ENCODE peak calls at places on chromosomes 1 and 21, in nine cellular contexts. N, U, S, K, H, I, O, F and Z are unnamed samples.

GRCh38 chr1:53562256-53562982 is 103.2 kb downstream of the DMRTB1 start:
- DNase-seq in N (no peak), U (no peak), S (no peak), K (no peak), H (no peak), I (peak; percentile 30), O (no peak), F (no peak), Z (no peak)

GRCh38 chr1:92446990-92447681 is 39.6 kb downstream of the GFI1 start:
- DNase-seq in N (peak; percentile 36), U (no peak), S (peak; percentile 75), K (no peak), H (no peak), I (peak; percentile 35), O (peak; percentile 46), F (no peak), Z (no peak)

GRCh38 chr1:213670692-213671023 is 317.1 kb upstream of the PROX1 start:
- DNase-seq in N (no peak), U (no peak), S (no peak), K (no peak), H (no peak), I (no peak), O (no peak), F (no peak), Z (no peak)

GRCh38 chr1:193141804-193142203 is 20.0 kb downstream of the CDC73 start:
- DNase-seq in N (no peak), U (no peak), S (no peak), K (no peak), H (no peak), I (no peak), O (no peak), F (no peak), Z (no peak)

GRCh38 chr1:175373786-175374623 is 181.4 kb upstream of the KIAA0040 start:
- DNase-seq in N (peak; percentile 83), U (no peak), S (peak; percentile 92), K (no peak), H (peak; percentile 29), I (no peak), O (peak; percentile 84), F (peak; percentile 38), Z (peak; percentile 60)

GRCh38 chr1:60503216-60503615 is 429.6 kb upstream of the C1orf87 start:
- DNase-seq in N (no peak), U (no peak), S (no peak), K (no peak), H (no peak), I (no peak), O (no peak), F (no peak), Z (no peak)

GRCh38 chr1:118136511-118136937 is 48.5 kb downstream of the SPAG17 start:
- DNase-seq in N (no peak), U (no peak), S (no peak), K (no peak), H (no peak), I (peak; percentile 90), O (no peak), F (no peak), Z (no peak)

GRCh38 chr1:182003953-182004586 is 57.4 kb downstream of the ZNF648 start:
- DNase-seq in N (no peak), U (no peak), S (peak; percentile 72), K (peak; percentile 51), H (no peak), I (no peak), O (peak; percentile 46), F (no peak), Z (peak; percentile 18)

GRCh38 chr1:110176299-110176956 is 26.1 kb downstream of the SLC6A17 start:
- DNase-seq in N (no peak), U (no peak), S (no peak), K (peak; percentile 62), H (no peak), I (no peak), O (no peak), F (peak; percentile 23), Z (peak; percentile 94)

GRCh38 chr1:107244734-107245495 is 104.1 kb downstream of the NTNG1 start:
- DNase-seq in N (no peak), U (no peak), S (no peak), K (no peak), H (no peak), I (no peak), O (no peak), F (no peak), Z (no peak)

GRCh38 chr1:182552527-182552926 is 36.5 kb downstream of the RNASEL start:
- DNase-seq in N (no peak), U (no peak), S (no peak), K (no peak), H (no peak), I (peak; percentile 13), O (no peak), F (no peak), Z (no peak)

GRCh38 chr21:43331962-43332458 is 94.9 kb downstream of the SIK1 start:
- DNase-seq in N (no peak), U (no peak), S (no peak), K (peak; percentile 22), H (peak; percentile 78), I (peak; percentile 99), O (no peak), F (peak; percentile 94), Z (no peak)

GRCh38 chr1:247298701-247299100 is 33.0 kb downstream of the ZNF496 start:
- DNase-seq in N (no peak), U (no peak), S (no peak), K (no peak), H (no peak), I (no peak), O (no peak), F (no peak), Z (no peak)

GRCh38 chr1:94258873-94259331 is 21.5 kb upstream of the ARHGAP29 start:
- DNase-seq in N (no peak), U (peak; percentile 24), S (no peak), K (no peak), H (no peak), I (peak; percentile 92), O (no peak), F (peak; percentile 85), Z (peak; percentile 14)

GRCh38 chr21:42527489-42528158 is 14.0 kb downstream of the SLC37A1 start:
- DNase-seq in N (no peak), U (no peak), S (no peak), K (no peak), H (no peak), I (no peak), O (no peak), F (no peak), Z (no peak)

GRCh38 chr21:33643658-33644311 is 1.5 kb downstream of the ITSN1 start:
- DNase-seq in N (peak; percentile 68), U (no peak), S (peak; percentile 54), K (no peak), H (no peak), I (no peak), O (peak; percentile 27), F (peak; percentile 56), Z (no peak)

GRCh38 chr1:68051475-68051874 is 1.0 kb upstream of the DIRAS3 start:
- DNase-seq in N (peak; percentile 83), U (no peak), S (peak; percentile 90), K (peak; percentile 45), H (no peak), I (peak; percentile 68), O (peak; percentile 81), F (peak; percentile 77), Z (peak; percentile 44)
- TF ChIP-seq CTCF in N (peak; percentile 48), U (peak; percentile 40), S (peak; percentile 67), K (peak; percentile 55), H (no peak), I (peak; percentile 50), O (peak; percentile 33), F (peak; percentile 59), Z (peak; percentile 28)

GRCh38 chr21:29684106-29684505 is 255.7 kb downstream of the GRIK1 start:
- DNase-seq in N (no peak), U (no peak), S (no peak), K (no peak), H (no peak), I (no peak), O (no peak), F (no peak), Z (no peak)

GRCh38 chr21:29691616-29692491 is 247.9 kb downstream of the GRIK1 start:
- DNase-seq in N (no peak), U (no peak), S (no peak), K (no peak), H (no peak), I (no peak), O (no peak), F (no peak), Z (no peak)

GRCh38 chr21:29689753-29690152 is 250.0 kb downstream of the GRIK1 start:
- DNase-seq in N (no peak), U (no peak), S (no peak), K (no peak), H (no peak), I (no peak), O (no peak), F (no peak), Z (no peak)
- H3K4me1 ChIP-seq in N (no peaks in the 10 kb centered on the region), U (no peaks in the 10 kb centered on the region), S (peaks cover 12% of the 10 kb centered on the region), K (no peaks in the 10 kb centered on the region), H (no peaks in the 10 kb centered on the region), I (no peaks in the 10 kb centered on the region), O (peaks cover 2% of the 10 kb centered on the region), F (no peaks in the 10 kb centered on the region), Z (no peaks in the 10 kb centered on the region)

GRCh38 chr21:23455676-23456075 is 2151.6 kb downstream of the MRPL39 start:
- DNase-seq in N (no peak), U (no peak), S (no peak), K (no peak), H (no peak), I (no peak), O (no peak), F (no peak), Z (no peak)

DNA sequence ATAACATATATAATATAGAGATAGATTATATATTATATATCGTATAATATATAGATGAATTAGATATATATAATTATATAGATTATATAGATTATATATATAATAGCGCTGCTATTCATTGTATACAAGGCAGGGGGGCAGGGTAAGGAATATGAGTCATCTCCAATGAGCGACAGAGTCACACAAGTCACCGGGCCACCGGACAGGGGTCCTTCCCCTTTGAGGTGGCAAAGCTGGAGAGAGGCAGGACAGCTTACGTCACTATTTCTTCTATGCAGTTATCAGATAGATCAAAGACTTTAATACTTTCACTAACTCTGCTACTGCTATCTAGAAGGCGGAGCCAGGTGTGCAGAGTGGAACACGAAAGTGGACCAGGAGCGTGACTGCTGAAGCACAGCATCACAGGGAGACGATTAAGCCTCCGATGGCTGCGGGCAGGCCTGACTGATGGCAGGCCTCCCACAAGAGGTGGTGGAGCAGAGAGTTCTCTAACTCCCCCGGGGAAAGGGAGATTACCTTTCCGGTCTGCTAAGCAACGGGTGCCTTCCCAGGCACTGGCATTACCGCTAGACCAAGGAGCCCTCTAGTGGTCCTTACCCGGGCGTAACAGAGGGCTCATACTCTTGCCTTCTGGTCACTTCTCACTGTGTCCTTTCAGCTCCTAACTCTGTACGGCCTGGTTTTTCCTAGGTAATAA is 2154.7 kb downstream of the MRPL39 start:
- DNase-seq in N (peak; percentile 77), U (no peak), S (peak; percentile 90), K (no peak), H (no peak), I (no peak), O (peak; percentile 83), F (no peak), Z (peak; percentile 94)
- TF ChIP-seq CTCF in N (peak; percentile 69), U (no peak), S (peak; percentile 84), K (no peak), H (no peak), I (no peak), O (peak; percentile 67), F (peak; percentile 10), Z (peak; percentile 93)

DNA sequence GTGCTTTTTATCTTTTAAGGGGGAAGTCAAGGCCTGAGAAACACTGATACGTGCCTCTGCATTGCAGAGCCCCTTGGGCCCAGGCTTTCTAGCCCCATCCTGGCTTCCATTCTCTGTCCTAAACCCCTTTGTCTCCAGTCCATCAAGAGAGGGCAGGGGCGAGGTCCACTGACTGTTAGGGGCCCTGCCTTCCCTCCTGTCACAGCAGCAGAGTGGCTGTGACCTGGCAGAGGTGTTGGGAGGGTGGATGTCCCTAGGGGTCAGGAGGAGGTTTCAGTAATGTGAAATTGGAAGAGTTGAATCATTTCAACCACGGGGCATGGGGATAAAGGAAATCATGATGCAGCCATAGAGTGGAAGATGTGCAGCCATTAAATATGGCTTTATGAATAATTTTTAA is 24.0 kb downstream of the SOX13 start:
- DNase-seq in N (no peak), U (no peak), S (no peak), K (no peak), H (no peak), I (no peak), O (no peak), F (no peak), Z (no peak)
- H3K4me1 ChIP-seq in N (peaks cover 44% of the 10 kb centered on the region), U (no peaks in the 10 kb centered on the region), S (peaks cover 19% of the 10 kb centered on the region), K (peaks cover 90% of the 10 kb centered on the region), H (peaks cover 31% of the 10 kb centered on the region), I (no peaks in the 10 kb centered on the region), O (peaks cover 72% of the 10 kb centered on the region), F (peaks cover 15% of the 10 kb centered on the region), Z (no peaks in the 10 kb centered on the region)